ENCODE peak calls at places on chromosomes 3 and 15, in seven cellular contexts. One of them, this sample, is unnamed.

GRCh38 chr15:58369261-58369699 is 62.5 kb upstream of the LIPC start:
- DNase-seq in HuH-7: no peak
- DNase-seq in stimulated activated CD4-positive, alpha-beta T cell treated with anti-CD3 and anti-CD28 coated beads, TNF-alpha, amount 100 ng/mL, for 4 hours: no peak
- DNase-seq in activated naive CD4-positive, alpha-beta T cell: no peak
- DNase-seq in GM13976: no peak
- DNase-seq in NCI-H2171 treated with DMSO at 0.1 percent for 48 hours: no peak
- DNase-seq in occipital lobe: no peak
- DNase-seq in this sample: peak; percentile 80

GRCh38 chr3:72346526-72346926 is 501.7 kb downstream of the SHQ1 start:
- DNase-seq in HuH-7: no peak
- DNase-seq in stimulated activated CD4-positive, alpha-beta T cell treated with anti-CD3 and anti-CD28 coated beads, TNF-alpha, amount 100 ng/mL, for 4 hours: no peak
- DNase-seq in activated naive CD4-positive, alpha-beta T cell: no peak
- DNase-seq in GM13976: no peak
- DNase-seq in NCI-H2171 treated with DMSO at 0.1 percent for 48 hours: no peak
- DNase-seq in occipital lobe: no peak
- DNase-seq in this sample: peak; percentile 97

GRCh38 chr15:101000271-101000681 is 81.1 kb downstream of the LRRK1 start:
- DNase-seq in HuH-7: no peak
- DNase-seq in stimulated activated CD4-positive, alpha-beta T cell treated with anti-CD3 and anti-CD28 coated beads, TNF-alpha, amount 100 ng/mL, for 4 hours: no peak
- DNase-seq in activated naive CD4-positive, alpha-beta T cell: no peak
- DNase-seq in GM13976: no peak
- DNase-seq in NCI-H2171 treated with DMSO at 0.1 percent for 48 hours: no peak
- DNase-seq in occipital lobe: no peak
- DNase-seq in this sample: no peak

GRCh38 chr3:32371466-32372212 is 20.0 kb upstream of the CMTM7 start:
- DNase-seq in HuH-7: no peak
- DNase-seq in stimulated activated CD4-positive, alpha-beta T cell treated with anti-CD3 and anti-CD28 coated beads, TNF-alpha, amount 100 ng/mL, for 4 hours: no peak
- DNase-seq in activated naive CD4-positive, alpha-beta T cell: no peak
- DNase-seq in GM13976: no peak
- DNase-seq in NCI-H2171 treated with DMSO at 0.1 percent for 48 hours: no peak
- DNase-seq in occipital lobe: no peak
- DNase-seq in this sample: no peak

GRCh38 chr3:26347150-26347549 is 275.4 kb upstream of the LRRC3B start:
- DNase-seq in HuH-7: no peak
- DNase-seq in stimulated activated CD4-positive, alpha-beta T cell treated with anti-CD3 and anti-CD28 coated beads, TNF-alpha, amount 100 ng/mL, for 4 hours: no peak
- DNase-seq in activated naive CD4-positive, alpha-beta T cell: no peak
- DNase-seq in GM13976: no peak
- DNase-seq in NCI-H2171 treated with DMSO at 0.1 percent for 48 hours: no peak
- DNase-seq in occipital lobe: no peak
- DNase-seq in this sample: no peak

GRCh38 chr15:65195542-65196026 is 10.4 kb upstream of the CLPX start:
- DNase-seq in HuH-7: no peak
- DNase-seq in stimulated activated CD4-positive, alpha-beta T cell treated with anti-CD3 and anti-CD28 coated beads, TNF-alpha, amount 100 ng/mL, for 4 hours: no peak
- DNase-seq in activated naive CD4-positive, alpha-beta T cell: no peak
- DNase-seq in GM13976: peak; percentile 11
- DNase-seq in NCI-H2171 treated with DMSO at 0.1 percent for 48 hours: peak; percentile 26
- DNase-seq in occipital lobe: no peak
- DNase-seq in this sample: no peak

GRCh38 chr15:63156086-63156707 is 1.1 kb downstream of the RPS27L start:
- DNase-seq in HuH-7: no peak
- DNase-seq in stimulated activated CD4-positive, alpha-beta T cell treated with anti-CD3 and anti-CD28 coated beads, TNF-alpha, amount 100 ng/mL, for 4 hours: no peak
- DNase-seq in activated naive CD4-positive, alpha-beta T cell: no peak
- DNase-seq in GM13976: peak; percentile 32
- DNase-seq in NCI-H2171 treated with DMSO at 0.1 percent for 48 hours: no peak
- DNase-seq in occipital lobe: no peak
- DNase-seq in this sample: no peak

GRCh38 chr3:58627941-58628340 is 38.6 kb downstream of the FAM3D start:
- DNase-seq in HuH-7: no peak
- DNase-seq in stimulated activated CD4-positive, alpha-beta T cell treated with anti-CD3 and anti-CD28 coated beads, TNF-alpha, amount 100 ng/mL, for 4 hours: no peak
- DNase-seq in activated naive CD4-positive, alpha-beta T cell: no peak
- DNase-seq in GM13976: no peak
- DNase-seq in NCI-H2171 treated with DMSO at 0.1 percent for 48 hours: no peak
- DNase-seq in occipital lobe: no peak
- DNase-seq in this sample: no peak

GRCh38 chr3:71111784-71112440 is 471.6 kb downstream of the FOXP1 start:
- DNase-seq in HuH-7: no peak
- DNase-seq in stimulated activated CD4-positive, alpha-beta T cell treated with anti-CD3 and anti-CD28 coated beads, TNF-alpha, amount 100 ng/mL, for 4 hours: no peak
- DNase-seq in activated naive CD4-positive, alpha-beta T cell: no peak
- DNase-seq in GM13976: no peak
- DNase-seq in NCI-H2171 treated with DMSO at 0.1 percent for 48 hours: no peak
- DNase-seq in occipital lobe: no peak
- DNase-seq in this sample: peak; percentile 78

GRCh38 chr15:86349565-86349964 is 269.9 kb downstream of the AGBL1 start:
- DNase-seq in HuH-7: no peak
- DNase-seq in stimulated activated CD4-positive, alpha-beta T cell treated with anti-CD3 and anti-CD28 coated beads, TNF-alpha, amount 100 ng/mL, for 4 hours: no peak
- DNase-seq in activated naive CD4-positive, alpha-beta T cell: no peak
- DNase-seq in GM13976: no peak
- DNase-seq in NCI-H2171 treated with DMSO at 0.1 percent for 48 hours: no peak
- DNase-seq in occipital lobe: no peak
- DNase-seq in this sample: no peak

GRCh38 chr15:55356985-55357585 is 38.1 kb downstream of the PIGB start:
- DNase-seq in HuH-7: no peak
- DNase-seq in stimulated activated CD4-positive, alpha-beta T cell treated with anti-CD3 and anti-CD28 coated beads, TNF-alpha, amount 100 ng/mL, for 4 hours: no peak
- DNase-seq in activated naive CD4-positive, alpha-beta T cell: no peak
- DNase-seq in GM13976: no peak
- DNase-seq in NCI-H2171 treated with DMSO at 0.1 percent for 48 hours: no peak
- DNase-seq in occipital lobe: no peak
- DNase-seq in this sample: no peak

GRCh38 chr15:25543156-25543555 is 104.3 kb upstream of the UBE3A start:
- DNase-seq in HuH-7: no peak
- DNase-seq in stimulated activated CD4-positive, alpha-beta T cell treated with anti-CD3 and anti-CD28 coated beads, TNF-alpha, amount 100 ng/mL, for 4 hours: no peak
- DNase-seq in activated naive CD4-positive, alpha-beta T cell: no peak
- DNase-seq in GM13976: no peak
- DNase-seq in NCI-H2171 treated with DMSO at 0.1 percent for 48 hours: no peak
- DNase-seq in occipital lobe: peak; percentile 45
- DNase-seq in this sample: no peak

GRCh38 chr15:37028609-37029287 is 71.6 kb downstream of the MEIS2 start:
- DNase-seq in HuH-7: no peak
- DNase-seq in stimulated activated CD4-positive, alpha-beta T cell treated with anti-CD3 and anti-CD28 coated beads, TNF-alpha, amount 100 ng/mL, for 4 hours: no peak
- DNase-seq in activated naive CD4-positive, alpha-beta T cell: no peak
- DNase-seq in GM13976: no peak
- DNase-seq in NCI-H2171 treated with DMSO at 0.1 percent for 48 hours: no peak
- DNase-seq in occipital lobe: no peak
- DNase-seq in this sample: peak; percentile 66

GRCh38 chr3:13279532-13279910 is 140.6 kb downstream of the NUP210 start:
- DNase-seq in HuH-7: no peak
- DNase-seq in stimulated activated CD4-positive, alpha-beta T cell treated with anti-CD3 and anti-CD28 coated beads, TNF-alpha, amount 100 ng/mL, for 4 hours: no peak
- DNase-seq in activated naive CD4-positive, alpha-beta T cell: no peak
- DNase-seq in GM13976: no peak
- DNase-seq in NCI-H2171 treated with DMSO at 0.1 percent for 48 hours: no peak
- DNase-seq in occipital lobe: no peak
- DNase-seq in this sample: no peak

GRCh38 chr3:126528800-126529541 is 5.0 kb downstream of the CHST13 start:
- DNase-seq in HuH-7: peak; percentile 96
- DNase-seq in stimulated activated CD4-positive, alpha-beta T cell treated with anti-CD3 and anti-CD28 coated beads, TNF-alpha, amount 100 ng/mL, for 4 hours: no peak
- DNase-seq in activated naive CD4-positive, alpha-beta T cell: no peak
- DNase-seq in GM13976: no peak
- DNase-seq in NCI-H2171 treated with DMSO at 0.1 percent for 48 hours: no peak
- DNase-seq in occipital lobe: no peak
- DNase-seq in this sample: no peak

This sample was measured in NCI-H226.